ENCODE peak calls at places on chromosomes 13 and 19, in ten cellular contexts. D is activated T-cell treated with anti-CD3 and anti-CD28 coated beads, Interleukin-2, amount 50 U/mL, for 48 hours; V is suprapubic skin; U is CD8-positive, alpha-beta T cell; K is thoracic aorta; S is AG08395; B is HS-5; H is nephron progenitor cell; W is EL; I is left colon. Z is an unnamed sample.

GRCh38 chr19:17303940-17304267 is 679 bp upstream of the ABHD8 start:
- DNase-seq in D (no peak), V (no peak), U (no peak), K (no peak), S (no peak), B (no peak), H (no peak), W (no peak), I (no peak), Z (no peak)

GRCh38 chr19:47641891-47642485 is 33.1 kb downstream of the BICRA start:
- DNase-seq in D (no peak), V (no peak), U (no peak), K (no peak), S (no peak), B (no peak), H (no peak), W (no peak), I (no peak), Z (no peak)

GRCh38 chr13:26476744-26477129 is 80.7 kb upstream of the WASF3 start:
- DNase-seq in D (no peak), V (no peak), U (no peak), K (no peak), S (no peak), B (no peak), H (no peak), W (no peak), I (no peak), Z (no peak)

GRCh38 chr19:46579286-46579944 is 21.7 kb upstream of the CALM3 start:
- DNase-seq in D (peak; percentile 78), V (no peak), U (no peak), K (no peak), S (no peak), B (no peak), H (peak; percentile 58), W (peak; percentile 13), I (no peak), Z (no peak)

GRCh38 chr19:574658-575526 is 2.5 kb downstream of the BSG start:
- DNase-seq in D (no peak), V (peak; percentile 56), U (no peak), K (no peak), S (no peak), B (no peak), H (peak; percentile 37), W (peak; percentile 32), I (no peak), Z (no peak)

GRCh38 chr19:4841366-4841704 is 9.8 kb upstream of the TICAM1 start:
- DNase-seq in D (no peak), V (no peak), U (no peak), K (no peak), S (no peak), B (no peak), H (no peak), W (no peak), I (no peak), Z (no peak)

GRCh38 chr19:7492142-7493055 is 3.6 kb upstream of the PEX11G start:
- DNase-seq in D (peak; percentile 72), V (no peak), U (no peak), K (no peak), S (peak; percentile 62), B (peak; percentile 37), H (no peak), W (no peak), I (no peak), Z (no peak)

GRCh38 chr19:996051-996838 is 4.0 kb upstream of the GRIN3B start:
- DNase-seq in D (peak; percentile 81), V (no peak), U (peak; percentile 45), K (no peak), S (peak; percentile 58), B (no peak), H (peak; percentile 55), W (peak; percentile 61), I (no peak), Z (peak; percentile 85)

GRCh38 chr13:88031980-88032562 is 360.9 kb downstream of the SLITRK5 start:
- DNase-seq in D (no peak), V (no peak), U (no peak), K (no peak), S (peak; percentile 12), B (peak; percentile 49), H (no peak), W (peak; percentile 5), I (no peak), Z (no peak)

GRCh38 chr19:3565177-3565576 is 7.6 kb upstream of the HMG20B start:
- DNase-seq in D (no peak), V (no peak), U (no peak), K (no peak), S (no peak), B (no peak), H (no peak), W (peak; percentile 96), I (no peak), Z (no peak)

GRCh38 chr13:46687810-46688209 is 109.2 kb downstream of the ESD start:
- DNase-seq in D (no peak), V (no peak), U (no peak), K (no peak), S (peak; percentile 21), B (no peak), H (no peak), W (peak; percentile 51), I (no peak), Z (no peak)

GRCh38 chr19:54551293-54551692 is 22.3 kb upstream of the LILRA2 start:
- DNase-seq in D (no peak), V (no peak), U (no peak), K (no peak), S (no peak), B (no peak), H (no peak), W (no peak), I (no peak), Z (no peak)

GRCh38 chr13:51626749-51627148 is 42.5 kb downstream of the WDFY2 start:
- DNase-seq in D (no peak), V (no peak), U (no peak), K (no peak), S (no peak), B (no peak), H (no peak), W (no peak), I (no peak), Z (no peak)

GRCh38 chr13:27442071-27442647 is 8.2 kb downstream of the MTIF3 start:
- DNase-seq in D (peak; percentile 45), V (no peak), U (no peak), K (no peak), S (no peak), B (no peak), H (no peak), W (no peak), I (peak; percentile 52), Z (peak; percentile 27)

GRCh38 chr13:24251525-24251924 is 57.9 kb upstream of the C1QTNF9 start:
- DNase-seq in D (peak; percentile 82), V (no peak), U (peak; percentile 68), K (no peak), S (no peak), B (no peak), H (no peak), W (no peak), I (no peak), Z (peak; percentile 84)

GRCh38 chr19:48568345-48568886 is 16.4 kb downstream of the SULT2B1 start:
- DNase-seq in D (no peak), V (peak; percentile 91), U (no peak), K (peak; percentile 80), S (peak; percentile 95), B (peak; percentile 76), H (peak; percentile 39), W (peak; percentile 97), I (peak; percentile 79), Z (no peak)

GRCh38 chr19:51029718-51030117 is 3.3 kb upstream of the KLK11 start:
- DNase-seq in D (no peak), V (peak; percentile 10), U (no peak), K (no peak), S (no peak), B (no peak), H (no peak), W (no peak), I (no peak), Z (no peak)

GRCh38 chr13:98650376-98651107 is 73.6 kb upstream of the STK24 start:
- DNase-seq in D (no peak), V (no peak), U (no peak), K (no peak), S (no peak), B (no peak), H (no peak), W (no peak), I (peak; percentile 96), Z (no peak)

GRCh38 chr19:16591803-16592556 is 19.8 kb upstream of the SLC35E1 start:
- DNase-seq in D (no peak), V (no peak), U (no peak), K (no peak), S (no peak), B (no peak), H (no peak), W (peak; percentile 39), I (no peak), Z (no peak)

GRCh38 chr13:66660013-66660804 is 569.9 kb downstream of the PCDH9 start:
- DNase-seq in D (no peak), V (no peak), U (no peak), K (no peak), S (peak; percentile 12), B (peak; percentile 35), H (no peak), W (peak; percentile 63), I (no peak), Z (no peak)

GRCh38 chr13:76161143-76161542 is 525.0 kb downstream of the LMO7 start:
- DNase-seq in D (no peak), V (no peak), U (no peak), K (no peak), S (no peak), B (no peak), H (no peak), W (no peak), I (no peak), Z (no peak)

GRCh38 chr19:3292958-3293529 is 68.6 kb downstream of the CELF5 start:
- DNase-seq in D (no peak), V (no peak), U (no peak), K (no peak), S (no peak), B (no peak), H (no peak), W (no peak), I (no peak), Z (no peak)

GRCh38 chr13:109682534-109683244 is 103.7 kb downstream of the IRS2 start:
- DNase-seq in D (no peak), V (no peak), U (no peak), K (no peak), S (no peak), B (no peak), H (no peak), W (no peak), I (no peak), Z (no peak)

GRCh38 chr19:29308977-29309520 is 96.1 kb upstream of the UQCRFS1 start:
- DNase-seq in D (no peak), V (no peak), U (no peak), K (no peak), S (no peak), B (no peak), H (peak; percentile 21), W (no peak), I (no peak), Z (no peak)

GRCh38 chr19:10251792-10252694 is at the start of gene MRPL4:
- DNase-seq in D (peak; percentile 96), V (peak; percentile 98), U (peak; percentile 90), K (peak; percentile 93), S (peak; percentile 98), B (peak; percentile 99), H (peak; percentile 95), W (peak; percentile 99), I (peak; percentile 99), Z (peak; percentile 95)

GRCh38 chr19:17475541-17476115 is 5.3 kb downstream of the SLC27A1 start:
- DNase-seq in D (no peak), V (peak; percentile 74), U (no peak), K (no peak), S (peak; percentile 31), B (no peak), H (no peak), W (peak; percentile 52), I (no peak), Z (no peak)

GRCh38 chr13:111380431-111380830 is 60.0 kb downstream of the TEX29 start:
- DNase-seq in D (no peak), V (no peak), U (no peak), K (no peak), S (no peak), B (no peak), H (no peak), W (no peak), I (no peak), Z (no peak)

GRCh38 chr19:51347209-51347928 is 5.4 kb upstream of the VSIG10L start:
- DNase-seq in D (no peak), V (no peak), U (no peak), K (no peak), S (no peak), B (no peak), H (no peak), W (no peak), I (no peak), Z (no peak)